ENCODE peak calls at places on chromosomes 7 and 10, in five cellular contexts. E is pancreas; Y is CD8-positive, alpha-beta T cell; J is aorta; R is prostate gland. Z is an unnamed sample. For H3K36me3, the result is how much of the 10 kb centered on the place peaks cover.

GRCh38 chr10:127992376-127992775 is 85.5 kb downstream of the PTPRE start:
- DNase-seq in E (no peak), Y (no peak), J (no peak), R (no peak), Z (no peak)

GRCh38 chr10:5283305-5284158 is 81.2 kb upstream of the UCN3 start:
- DNase-seq in E (peak), Y (peak), J (peak), R (peak), Z (peak)

GRCh38 chr10:72953687-72954086 is 919 bp downstream of the PLA2G12B start:
- DNase-seq in E (no peak), Y (no peak), J (no peak), R (no peak), Z (no peak)

GRCh38 chr7:5591547-5591899 is 167.9 kb upstream of the TNRC18 start:
- DNase-seq in E (no peak), Y (no peak), J (no peak), R (no peak), Z (no peak)

GRCh38 chr7:104653870-104654401 is 325.5 kb downstream of the LHFPL3 start:
- DNase-seq in E (no peak), Y (no peak), J (no peak), R (no peak), Z (no peak)

GRCh38 chr10:70379581-70380176 is 2.7 kb downstream of the LRRC20 start:
- DNase-seq in E (no peak), Y (no peak), J (no peak), R (no peak), Z (no peak)

GRCh38 chr7:18162653-18163052 is 135.0 kb upstream of the PRPS1L1 start:
- DNase-seq in E (no peak), Y (no peak), J (no peak), R (no peak), Z (no peak)

GRCh38 chr7:114554781-114555537 is 140.3 kb downstream of the FOXP2 start:
- DNase-seq in E (no peak), Y (no peak), J (no peak), R (no peak), Z (no peak)

GRCh38 chr7:116341222-116341907 is 131.0 kb downstream of the TES start:
- DNase-seq in E (no peak), Y (no peak), J (no peak), R (no peak), Z (no peak)

GRCh38 chr10:79405995-79406515 is 39.4 kb downstream of the ZCCHC24 start:
- DNase-seq in E (peak), Y (no peak), J (no peak), R (no peak), Z (no peak)

GRCh38 chr7:140478361-140479061 is 794 bp downstream of the MKRN1 start:
- DNase-seq in E (peak), Y (peak), J (peak), R (peak), Z (peak)

GRCh38 chr10:102580230-102580629 is 64.0 kb upstream of the TRIM8 start:
- DNase-seq in E (no peak), Y (no peak), J (no peak), R (no peak), Z (no peak)

GRCh38 chr7:157715938-157716280 is 379.1 kb downstream of the DNAJB6 start:
- DNase-seq in E (peak), Y (no peak), J (peak), R (no peak), Z (no peak)

GRCh38 chr10:97498841-97499560 is at the start of gene UBTD1:
- DNase-seq in E (peak), Y (peak), J (peak), R (peak), Z (peak)

GRCh38 chr10:111650088-111650487 is 533.5 kb downstream of the GPAM start:
- DNase-seq in E (no peak), Y (no peak), J (no peak), R (no peak), Z (no peak)

GRCh38 chr10:129056734-129057689 is 410.0 kb upstream of the MGMT start:
- DNase-seq in E (no peak), Y (no peak), J (peak), R (no peak), Z (no peak)

GRCh38 chr7:14321947-14322346 is 332.5 kb upstream of the ETV1 start:
- DNase-seq in E (peak), Y (no peak), J (no peak), R (no peak), Z (no peak)

GRCh38 chr10:112767156-112767555 is 182.9 kb upstream of the TCF7L2 start:
- DNase-seq in E (no peak), Y (no peak), J (no peak), R (no peak), Z (no peak)

GRCh38 chr10:62761115-62761514 is 43.4 kb upstream of the ADO start:
- DNase-seq in E (no peak), Y (no peak), J (no peak), R (no peak), Z (no peak)

GRCh38 chr7:92295391-92295790 is 49.6 kb downstream of the ANKIB1 start:
- DNase-seq in E (no peak), Y (no peak), J (no peak), R (no peak), Z (no peak)

GRCh38 chr7:24821045-24821853 is 64.0 kb upstream of the GSDME start:
- DNase-seq in E (no peak), Y (peak), J (no peak), R (peak), Z (peak)

GRCh38 chr7:7214398-7215347 is 32.3 kb downstream of the C1GALT1 start:
- DNase-seq in E (no peak), Y (no peak), J (no peak), R (no peak), Z (no peak)

GRCh38 chr7:47884675-47885074 is 63.6 kb downstream of the PKD1L1 start:
- DNase-seq in E (no peak), Y (no peak), J (no peak), R (no peak), Z (no peak)

GRCh38 chr7:17062433-17063383 is 180.9 kb upstream of the AGR3 start:
- DNase-seq in E (no peak), Y (no peak), J (no peak), R (no peak), Z (no peak)

GRCh38 chr10:114239117-114239993 is at the start of gene VWA2:
- DNase-seq in E (peak), Y (no peak), J (no peak), R (peak), Z (peak)

GRCh38 chr7:130274983-130275649 is 8.5 kb downstream of the CPA2 start:
- DNase-seq in E (peak), Y (no peak), J (no peak), R (peak), Z (no peak)

GRCh38 chr10:15442056-15442455 is 71.0 kb upstream of the FAM171A1 start:
- DNase-seq in E (no peak), Y (no peak), J (no peak), R (no peak), Z (no peak)

GRCh38 chr10:15439381-15439837 is 68.3 kb upstream of the FAM171A1 start:
- DNase-seq in E (no peak), Y (no peak), J (peak), R (no peak), Z (no peak)

GRCh38 chr10:15444105-15445021 is 73.3 kb upstream of the FAM171A1 start:
- DNase-seq in E (no peak), Y (no peak), J (no peak), R (no peak), Z (no peak)

GRCh38 chr10:15436696-15437095 is 65.6 kb upstream of the FAM171A1 start:
- DNase-seq in E (no peak), Y (no peak), J (no peak), R (no peak), Z (no peak)

DNA sequence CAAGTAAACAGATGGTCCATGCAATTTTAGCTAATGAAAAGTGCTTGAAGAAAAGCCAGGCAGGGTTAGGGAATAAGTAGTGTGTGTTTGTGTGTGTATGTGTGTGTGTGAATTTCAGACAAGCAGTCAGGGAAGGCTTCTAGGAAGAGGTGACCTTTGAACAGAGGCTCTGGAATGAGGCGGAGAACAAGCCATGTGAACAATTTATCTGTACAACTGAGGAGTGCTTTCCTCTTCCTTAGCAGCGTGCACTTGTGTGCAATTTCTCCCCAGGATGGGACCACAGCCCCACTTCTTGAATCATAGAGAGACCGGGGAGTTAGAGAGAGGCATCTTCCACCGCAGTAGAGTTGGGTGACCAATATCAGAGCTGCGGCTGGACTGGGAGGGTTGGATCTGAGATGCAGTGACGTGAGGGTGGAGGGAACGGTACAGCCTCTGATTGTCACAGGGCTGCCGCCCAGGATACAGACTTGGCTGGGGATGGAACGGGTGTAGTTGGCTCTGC is 69.2 kb upstream of the FAM171A1 start:
- DNase-seq in E (no peak), Y (no peak), J (peak), R (no peak), Z (no peak)
- H3K27ac ChIP-seq in E (no peak), Y (no peak), J (peak), R (no peak), Z (no peak)

GRCh38 chr7:29955075-29955792 is 34.4 kb downstream of the SCRN1 start:
- DNase-seq in E (no peak), Y (no peak), J (no peak), R (no peak), Z (no peak)

GRCh38 chr7:29953735-29954347 is 35.8 kb downstream of the SCRN1 start:
- DNase-seq in E (no peak), Y (no peak), J (no peak), R (no peak), Z (no peak)

GRCh38 chr7:29950480-29950879 is 39.1 kb downstream of the SCRN1 start:
- DNase-seq in E (no peak), Y (no peak), J (no peak), R (no peak), Z (no peak)

GRCh38 chr7:29946428-29947186 is 43.0 kb downstream of the SCRN1 start:
- DNase-seq in E (no peak), Y (no peak), J (no peak), R (no peak), Z (no peak)

GRCh38 chr7:29951206-29951605 is 38.4 kb downstream of the SCRN1 start:
- DNase-seq in E (no peak), Y (no peak), J (no peak), R (no peak), Z (no peak)
- H3K36me3 ChIP-seq in E (under half), Y (under half), J (under half), R (under half), Z (under half)

GRCh38 chr10:95485030-95485429 is 76.1 kb downstream of the SORBS1 start:
- DNase-seq in E (no peak), Y (no peak), J (no peak), R (no peak), Z (no peak)
- H3K27ac ChIP-seq in E (no peak), Y (no peak), J (no peak), R (no peak), Z (no peak)

DNA sequence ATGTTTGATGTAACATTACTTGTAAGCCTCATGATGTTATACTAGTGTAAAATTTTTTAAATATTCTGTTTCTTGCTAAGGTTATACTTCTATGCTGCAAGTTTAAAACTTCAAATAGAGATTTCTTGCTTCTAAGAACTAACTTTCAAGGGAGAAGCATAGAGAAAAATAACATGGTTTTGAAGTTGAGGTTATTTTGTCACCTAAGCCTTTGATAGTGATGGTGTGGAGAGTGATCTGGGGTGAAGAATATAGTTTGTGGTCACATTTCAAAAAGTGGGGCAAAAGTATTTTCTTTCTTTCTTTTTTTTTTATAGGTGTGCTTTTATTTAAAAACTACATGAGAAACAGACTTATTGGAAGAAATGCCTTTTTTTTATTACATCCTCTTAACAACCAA is 162.4 kb downstream of the GATA3 start:
- DNase-seq in E (no peak), Y (no peak), J (no peak), R (no peak), Z (no peak)
- H3K36me3 ChIP-seq in E (under half), Y (under half), J (under half), R (under half), Z (under half)

GRCh38 chr7:73556208-73557107 is 1.0 kb downstream of the BCL7B start:
- DNase-seq in E (peak), Y (no peak), J (no peak), R (no peak), Z (no peak)

GRCh38 chr7:73557397-73558257 is at the start of gene BCL7B:
- DNase-seq in E (peak), Y (peak), J (peak), R (peak), Z (peak)

GRCh38 chr7:73560035-73560835 is 2.7 kb upstream of the BCL7B start:
- DNase-seq in E (peak), Y (no peak), J (no peak), R (no peak), Z (no peak)

GRCh38 chr7:73557108-73557396 is 438 bp downstream of the BCL7B start:
- DNase-seq in E (peak), Y (peak), J (peak), R (peak), Z (peak)

DNA sequence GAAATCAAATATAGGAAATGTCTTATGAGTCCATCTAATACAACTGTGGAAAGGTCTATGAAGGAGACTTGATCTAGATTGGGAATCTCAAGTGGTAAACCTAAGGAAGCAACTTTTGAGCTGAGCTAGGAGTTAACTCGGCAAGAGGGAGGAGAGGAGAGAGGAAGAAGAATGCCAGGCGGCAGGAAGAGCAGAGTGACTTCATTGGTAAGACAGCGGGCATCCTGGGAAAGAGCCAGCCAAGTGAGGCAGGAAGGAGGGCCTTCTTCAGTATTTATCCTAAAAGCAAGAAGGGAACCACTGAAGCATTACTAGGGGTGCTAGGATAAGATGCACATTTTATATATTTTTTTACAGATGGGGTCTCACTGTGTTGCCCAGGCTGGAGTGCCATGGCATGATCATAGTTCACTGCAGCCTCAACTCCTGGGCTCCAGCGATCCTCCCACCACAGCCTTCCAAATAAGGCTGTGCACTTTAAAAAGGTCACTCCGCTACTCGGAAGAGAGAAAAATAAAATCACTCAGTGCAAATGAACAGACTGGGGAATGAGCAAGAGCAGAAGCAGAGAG is 2.0 kb downstream of the BCL7B start:
- DNase-seq in E (peak), Y (no peak), J (no peak), R (no peak), Z (no peak)
- H3K27ac ChIP-seq in E (no peak), Y (no peak), J (no peak), R (peak), Z (peak)

GRCh38 chr10:132404911-132405462 is 8.0 kb downstream of the PWWP2B start:
- DNase-seq in E (no peak), Y (no peak), J (no peak), R (no peak), Z (no peak)

GRCh38 chr10:132404169-132404880 is 7.3 kb downstream of the PWWP2B start:
- DNase-seq in E (peak), Y (no peak), J (no peak), R (no peak), Z (no peak)

GRCh38 chr10:132406181-132406580 is 9.2 kb downstream of the PWWP2B start:
- DNase-seq in E (peak), Y (no peak), J (no peak), R (no peak), Z (no peak)

GRCh38 chr10:132406750-132407149 is 9.8 kb downstream of the PWWP2B start:
- DNase-seq in E (peak), Y (no peak), J (no peak), R (no peak), Z (no peak)

DNA sequence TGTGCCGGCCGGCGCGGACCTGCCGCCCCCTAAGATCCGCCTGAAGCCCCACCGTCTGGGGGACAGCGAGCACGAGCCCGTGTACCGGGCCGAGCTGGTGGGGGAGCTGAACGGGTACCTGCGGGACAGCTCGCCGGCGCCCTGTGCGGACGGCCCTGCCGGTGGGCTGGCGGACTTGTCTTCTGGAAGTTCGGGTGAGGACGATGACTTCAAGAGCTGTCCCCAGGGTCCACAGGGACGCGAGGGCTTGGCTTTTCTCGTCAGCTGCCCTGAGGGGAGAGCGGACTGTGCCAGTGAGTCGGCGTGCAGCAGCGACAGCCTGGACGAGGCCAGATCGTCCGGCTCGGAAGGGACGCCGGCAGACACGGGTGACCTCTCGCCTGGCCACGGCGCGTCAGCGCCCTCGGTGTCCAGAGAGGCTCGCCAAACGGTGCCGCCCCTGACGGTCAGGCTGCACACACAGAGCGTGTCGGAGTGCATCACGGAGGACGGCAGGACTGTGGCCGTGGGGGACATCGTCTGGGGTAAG is 8.5 kb downstream of the PWWP2B start:
- DNase-seq in E (peak), Y (no peak), J (no peak), R (no peak), Z (no peak)
- H3K36me3 ChIP-seq in E (under half), Y (under half), J (under half), R (under half), Z (under half)